ENCODE peak calls at places on chromosomes 12 and 14, in five cellular contexts. V, Y, T, L and N are unnamed samples. For H3K4me1, the result is how much of the 10 kb centered on the place peaks cover.

GRCh38 chr12:40138526-40138925 is 32.6 kb upstream of the SLC2A13 start:
- DNase-seq in Y (no peak), L (no peak), T (no peak), V (no peak), N (peak)

GRCh38 chr12:49827351-49828099 is 688 bp downstream of the NCKAP5L start:
- DNase-seq in Y (peak), L (peak), T (peak), V (peak), N (peak)

GRCh38 chr14:104771918-104772706 is 19.2 kb downstream of the SIVA1 start:
- DNase-seq in V (no peak), Y (no peak), L (no peak), T (no peak), N (no peak)

GRCh38 chr14:31829256-31829923 is 247.7 kb upstream of the ARHGAP5 start:
- DNase-seq in Y (no peak), L (peak), V (peak), T (no peak), N (peak)

GRCh38 chr14:21039585-21040369 is 2.4 kb upstream of the RNASE7 start:
- DNase-seq in V (peak), T (no peak), L (peak), Y (peak), N (peak)

GRCh38 chr14:86296173-86296572 is 766.2 kb downstream of the FLRT2 start:
- DNase-seq in Y (peak), T (no peak), L (peak), V (peak), N (no peak)

GRCh38 chr12:120220838-120221575 is 20.1 kb upstream of the RPLP0 start:
- DNase-seq in Y (no peak), L (no peak), V (no peak), T (no peak), N (no peak)

GRCh38 chr12:9707356-9707755 is 25.5 kb downstream of the CLECL1 start:
- DNase-seq in L (no peak), Y (no peak), V (no peak), T (no peak), N (no peak)

GRCh38 chr14:99729991-99730875 is 46.1 kb downstream of the CYP46A1 start:
- DNase-seq in Y (peak), V (peak), T (peak), L (no peak), N (no peak)

GRCh38 chr12:59737725-59738463 is 142.1 kb downstream of the SLC16A7 start:
- DNase-seq in V (peak), T (no peak), Y (no peak), L (peak), N (peak)

GRCh38 chr12:6306151-6306550 is 4.3 kb upstream of the PLEKHG6 start:
- DNase-seq in V (no peak), L (no peak), T (no peak), Y (no peak), N (no peak)

GRCh38 chr12:122421263-122421814 is 1.1 kb downstream of the CLIP1 start:
- DNase-seq in T (peak), Y (peak), V (peak), L (peak), N (peak)

GRCh38 chr12:124088232-124088907 is 115.4 kb downstream of the ZNF664 start:
- DNase-seq in Y (no peak), V (no peak), T (no peak), L (no peak), N (no peak)
- H3K4me1 ChIP-seq in Y (under half), V (under half), T (under half), L (under half), N (under half)

GRCh38 chr14:68174446-68174845 is 354.9 kb downstream of the RAD51B start:
- DNase-seq in Y (no peak), L (no peak), V (peak), T (no peak), N (no peak)

GRCh38 chr14:68173227-68173972 is 353.8 kb downstream of the RAD51B start:
- DNase-seq in L (peak), V (peak), T (no peak), Y (no peak), N (no peak)

GRCh38 chr14:68168460-68169109 is 349.0 kb downstream of the RAD51B start:
- DNase-seq in Y (no peak), L (no peak), T (no peak), V (no peak), N (no peak)

GRCh38 chr14:68172664-68173063 is 353.1 kb downstream of the RAD51B start:
- DNase-seq in L (no peak), T (no peak), V (no peak), Y (no peak), N (no peak)

DNA sequence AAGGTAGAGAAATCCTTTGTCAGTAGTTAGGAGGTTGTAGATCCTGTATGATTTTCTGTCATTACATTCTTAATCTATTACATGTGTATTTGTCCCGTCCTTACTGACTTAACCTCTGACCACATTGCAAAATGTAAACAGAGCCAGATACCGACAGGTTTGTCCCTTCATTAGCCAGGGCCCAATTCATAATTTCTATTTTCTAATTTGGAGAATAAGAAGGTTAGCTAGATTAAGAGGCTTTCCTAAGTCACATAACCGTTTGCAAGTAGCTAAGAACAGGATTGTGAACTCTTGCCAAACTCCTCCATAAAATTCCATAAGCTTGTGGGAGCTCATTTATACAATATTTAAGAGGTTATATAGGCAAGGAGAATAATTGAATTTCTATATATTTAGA is 352.6 kb downstream of the RAD51B start:
- DNase-seq in T (no peak), Y (no peak), V (no peak), L (no peak), N (no peak)
- H3K4me1 ChIP-seq in T (under half), Y (under half), V (under half), L (under half), N (under half)

DNA sequence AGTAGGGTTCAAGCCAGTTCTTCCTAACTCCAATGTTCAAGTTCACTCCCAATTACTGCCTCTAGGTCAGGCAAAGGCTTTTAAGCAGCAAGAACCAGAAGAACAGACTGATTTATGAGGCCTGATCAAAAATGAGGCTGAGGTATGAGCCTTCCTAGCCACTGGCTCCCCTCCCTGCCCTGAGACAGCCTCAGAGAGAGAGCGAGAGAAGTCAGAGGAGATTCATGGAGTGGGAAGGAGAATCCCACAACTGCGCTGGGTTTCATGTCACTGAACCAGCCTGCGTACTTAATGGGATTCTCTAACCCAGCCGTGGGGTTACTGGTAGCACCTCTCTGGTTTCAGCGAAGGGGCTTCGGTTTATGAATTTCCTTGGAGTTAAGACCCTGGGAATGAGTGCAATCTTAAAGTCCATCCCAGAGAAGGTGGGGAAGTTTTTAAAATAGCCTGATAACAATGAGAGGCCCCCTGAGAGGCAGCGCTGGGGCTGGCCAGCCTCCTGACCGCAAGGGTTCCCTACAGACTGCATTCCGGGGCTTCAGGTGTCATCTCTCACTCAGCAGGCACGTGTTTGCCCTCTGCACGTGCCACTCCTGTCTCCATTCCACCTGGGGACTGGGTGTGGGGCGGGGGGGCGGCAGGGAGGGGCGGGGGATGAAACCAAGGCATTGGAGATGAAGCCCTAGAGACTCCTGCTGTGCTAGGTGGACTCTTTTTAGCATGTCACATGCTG is 6.1 kb upstream of the GPRC5A start:
- DNase-seq in T (no peak), V (no peak), Y (no peak), L (no peak), N (no peak)
- H3K4me1 ChIP-seq in T (under half), V (under half), Y (under half), L (under half), N (under half)

GRCh38 chr12:105225505-105225904 is 10.5 kb downstream of the APPL2 start:
- DNase-seq in T (no peak), V (no peak), L (no peak), Y (no peak), N (no peak)

GRCh38 chr12:105223884-105224283 is 12.1 kb downstream of the APPL2 start:
- DNase-seq in Y (no peak), T (no peak), V (no peak), L (no peak), N (no peak)

GRCh38 chr12:105223358-105223840 is 12.6 kb downstream of the APPL2 start:
- DNase-seq in L (no peak), V (no peak), Y (no peak), T (no peak), N (no peak)

GRCh38 chr12:105222726-105223357 is 13.1 kb downstream of the APPL2 start:
- DNase-seq in V (no peak), Y (no peak), T (no peak), L (no peak), N (no peak)

GRCh38 chr12:105224399-105224798 is 11.6 kb downstream of the APPL2 start:
- DNase-seq in V (no peak), Y (no peak), T (no peak), L (no peak), N (no peak)
- H3K4me1 ChIP-seq in V (under half), Y (under half), T (half or more), L (under half), N (under half)

DNA sequence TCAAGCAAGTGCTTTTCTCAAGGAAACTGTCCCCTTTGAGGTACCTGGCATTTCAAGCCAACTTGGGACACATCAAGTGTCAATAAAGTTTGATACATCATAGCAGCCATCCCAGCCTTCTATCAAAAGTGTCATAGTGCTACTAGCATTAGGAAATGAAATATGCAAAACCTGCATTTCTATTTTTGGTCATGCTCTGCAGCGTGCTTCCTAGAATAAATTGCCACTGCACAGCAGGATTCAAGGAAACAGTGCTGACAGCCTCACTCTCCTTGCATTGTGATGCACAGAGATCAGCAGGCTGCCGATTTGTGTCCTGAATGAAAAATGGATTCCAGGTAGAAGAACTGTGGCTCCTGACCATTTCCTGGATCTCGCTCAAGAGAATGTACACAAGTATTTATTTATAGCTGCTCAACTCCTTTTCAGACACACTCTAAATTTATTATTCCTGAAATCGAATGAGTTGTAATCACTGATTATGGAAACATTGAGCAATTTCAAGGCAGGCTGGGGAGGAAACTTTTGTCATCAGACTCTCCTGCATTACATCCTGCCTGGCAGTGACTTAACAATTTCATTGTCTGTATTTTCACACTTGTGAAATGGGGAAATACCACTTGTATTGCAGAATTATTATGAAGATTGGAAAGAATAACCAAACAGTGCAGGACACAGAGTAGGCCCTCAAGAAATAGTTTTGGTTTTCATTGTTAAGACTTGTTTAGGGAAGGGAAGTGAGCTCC is 120.9 kb downstream of the SLC38A6 start:
- DNase-seq in T (no peak), L (peak), V (peak), Y (no peak), N (no peak)
- H3K4me1 ChIP-seq in T (under half), L (under half), V (under half), Y (under half), N (under half)

GRCh38 chr12:51529586-51529985 is 61.4 kb upstream of the SCN8A start:
- DNase-seq in L (no peak), Y (no peak), V (no peak), T (no peak), N (no peak)

GRCh38 chr12:51531284-51531981 is 59.6 kb upstream of the SCN8A start:
- DNase-seq in V (no peak), L (no peak), Y (no peak), T (no peak), N (peak)

GRCh38 chr12:51528852-51529545 is 62.0 kb upstream of the SCN8A start:
- DNase-seq in L (no peak), V (no peak), Y (no peak), T (no peak), N (no peak)

GRCh38 chr12:51531982-51532497 is 59.0 kb upstream of the SCN8A start:
- DNase-seq in Y (peak), V (peak), L (peak), T (peak), N (peak)

DNA sequence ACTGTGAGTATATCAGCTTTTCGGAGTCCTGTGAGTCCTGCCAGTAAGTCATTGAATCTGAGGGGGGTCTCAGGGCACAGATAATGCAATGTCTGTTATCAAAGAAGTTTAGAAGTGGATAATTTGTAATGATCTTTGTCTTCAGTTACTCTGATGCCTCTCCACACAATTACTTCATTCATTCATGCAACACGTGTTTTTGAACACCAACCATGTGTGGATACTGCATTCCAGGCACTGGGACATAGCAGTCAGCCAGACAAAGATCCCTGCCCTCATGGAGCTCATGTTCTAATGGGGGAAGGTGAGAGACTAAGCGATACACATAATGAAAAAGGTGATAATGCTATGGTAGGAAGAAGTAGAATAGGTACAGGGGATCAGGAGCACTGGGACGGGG is 60.8 kb upstream of the SCN8A start:
- DNase-seq in L (no peak), Y (no peak), V (no peak), T (no peak), N (no peak)
- H3K4me1 ChIP-seq in L (under half), Y (under half), V (under half), T (under half), N (under half)